ENCODE peak calls at places on chromosomes 5 and 9, in seven cellular contexts. A, G, O, Q, S, E and T are unnamed samples.

GRCh38 chr9:34114436-34114835 is 12.1 kb downstream of the DCAF12 start:
- DNase-seq in A (no peak), G (no peak), O (no peak), Q (no peak), S (no peak), E (no peak), T (no peak)

GRCh38 chr5:151596839-151597539 is 5.9 kb upstream of the FAT2 start:
- DNase-seq in A (no peak), G (no peak), O (no peak), Q (no peak), S (no peak), E (no peak), T (no peak)

GRCh38 chr9:2418619-2419018 is 203.0 kb upstream of the VLDLR start:
- DNase-seq in A (no peak), G (peak), O (peak), Q (peak), S (no peak), E (no peak), T (peak)

GRCh38 chr5:35164860-35165542 is 65.3 kb downstream of the PRLR start:
- DNase-seq in A (no peak), G (no peak), O (no peak), Q (no peak), S (no peak), E (no peak), T (no peak)

GRCh38 chr5:177357459-177358332 is at the start of gene RGS14:
- DNase-seq in A (peak), G (no peak), O (peak), Q (no peak), S (no peak), E (no peak), T (no peak)

GRCh38 chr5:7728076-7728475 is 122.9 kb downstream of the CFAP90 start:
- DNase-seq in A (no peak), G (no peak), O (no peak), Q (no peak), S (no peak), E (no peak), T (no peak)

GRCh38 chr9:101465330-101465915 is 29.8 kb upstream of the ALDOB start:
- DNase-seq in A (peak), G (peak), O (peak), Q (peak), S (no peak), E (peak), T (peak)

GRCh38 chr5:137128012-137128411 is 371.1 kb downstream of the SPOCK1 start:
- DNase-seq in A (no peak), G (no peak), O (no peak), Q (no peak), S (no peak), E (no peak), T (no peak)

GRCh38 chr5:35047785-35048404 is at the start of gene AGXT2:
- DNase-seq in A (no peak), G (no peak), O (no peak), Q (no peak), S (no peak), E (no peak), T (no peak)

GRCh38 chr9:133421615-133422542 is at the start of gene ADAMTS13:
- DNase-seq in A (no peak), G (no peak), O (no peak), Q (no peak), S (no peak), E (peak), T (no peak)

GRCh38 chr9:70091553-70091952 is 47.9 kb downstream of the MAMDC2 start:
- DNase-seq in A (no peak), G (no peak), O (no peak), Q (no peak), S (no peak), E (no peak), T (no peak)

GRCh38 chr5:89265511-89266169 is 382.7 kb upstream of the MEF2C start:
- DNase-seq in A (no peak), G (peak), O (peak), Q (peak), S (no peak), E (no peak), T (peak)

GRCh38 chr5:51225671-51226419 is 157.4 kb upstream of the ISL1 start:
- DNase-seq in A (no peak), G (no peak), O (no peak), Q (no peak), S (no peak), E (no peak), T (no peak)

GRCh38 chr9:128102861-128103588 is 24.5 kb downstream of the PTGES2 start:
- DNase-seq in A (no peak), G (no peak), O (no peak), Q (no peak), S (peak), E (no peak), T (no peak)

DNA sequence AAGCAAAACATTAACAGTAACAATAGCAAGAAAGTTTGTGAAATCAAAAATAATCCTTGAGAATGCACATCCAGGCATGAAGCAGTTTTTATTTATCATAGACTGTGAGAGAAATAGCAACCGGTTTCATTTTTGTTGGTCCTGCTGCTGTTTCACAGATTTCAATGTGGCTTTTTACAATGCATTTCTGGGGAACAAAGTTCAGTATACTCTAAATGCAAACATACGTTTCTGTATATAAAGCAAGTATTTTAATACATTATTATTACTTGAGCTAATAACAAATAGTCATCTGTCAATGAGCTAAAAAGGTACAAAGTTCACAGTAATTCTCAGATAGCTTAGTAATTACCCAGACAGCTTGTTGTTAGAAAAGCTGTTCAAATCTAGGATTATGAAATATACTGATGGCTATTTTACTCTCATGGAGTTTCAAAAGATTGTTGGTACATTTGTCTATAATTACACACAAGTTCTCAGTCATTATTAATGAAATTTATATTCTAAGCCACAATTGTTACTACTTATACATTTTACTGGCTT is 50.8 kb downstream of the PBX3 start:
- DNase-seq in A (no peak), G (peak), O (no peak), Q (no peak), S (no peak), E (no peak), T (no peak)
- H3K4me3 ChIP-seq in A (no peak), G (no peak), O (no peak), Q (no peak), S (no peak), E (no peak), T (no peak)

GRCh38 chr5:43045236-43045635 is 5.1 kb upstream of the ANXA2R start:
- DNase-seq in A (no peak), G (no peak), O (no peak), Q (no peak), S (no peak), E (no peak), T (no peak)

GRCh38 chr5:43046474-43046873 is 6.4 kb upstream of the ANXA2R start:
- DNase-seq in A (no peak), G (no peak), O (no peak), Q (no peak), S (no peak), E (no peak), T (no peak)

GRCh38 chr5:43043400-43043756 is 3.3 kb upstream of the ANXA2R start:
- DNase-seq in A (no peak), G (no peak), O (no peak), Q (no peak), S (no peak), E (no peak), T (no peak)

GRCh38 chr5:43042626-43043399 is 2.7 kb upstream of the ANXA2R start:
- DNase-seq in A (peak), G (peak), O (peak), Q (peak), S (peak), E (no peak), T (no peak)

DNA sequence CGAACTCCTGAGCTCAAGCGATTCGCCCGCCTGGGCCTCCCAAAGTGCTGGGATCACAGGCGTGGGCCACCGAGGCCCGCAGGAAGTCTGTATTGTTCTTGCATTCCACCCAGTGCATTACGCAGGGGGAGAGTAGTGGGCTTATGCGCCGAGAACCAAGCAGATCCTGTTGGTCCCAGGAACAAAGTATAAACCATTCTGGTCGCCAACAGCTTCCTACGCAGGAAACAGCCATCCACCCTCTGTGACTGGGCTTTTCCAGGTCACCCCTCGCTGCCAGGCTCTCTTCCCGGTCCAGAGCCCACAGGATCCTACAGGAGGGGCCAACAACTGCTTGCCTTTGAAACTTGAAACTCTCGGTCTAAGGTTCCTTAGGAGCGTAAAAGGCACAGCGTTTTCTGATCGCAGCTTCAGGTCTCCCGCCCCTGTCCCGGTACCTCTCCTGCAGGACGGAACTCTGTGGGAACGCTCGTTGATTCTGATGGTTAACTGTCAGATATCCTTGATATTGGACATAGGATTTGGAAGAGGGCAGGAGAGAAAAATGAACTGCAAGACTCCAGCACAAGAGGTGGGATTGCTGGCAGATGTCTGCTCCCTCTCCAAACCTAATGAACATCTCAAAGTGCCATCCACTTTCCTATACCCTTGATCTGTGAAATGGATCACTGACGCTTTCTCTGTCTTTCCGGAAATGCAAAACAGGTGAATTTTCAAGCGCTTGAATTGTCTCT is 4.2 kb upstream of the ANXA2R start:
- DNase-seq in A (peak), G (no peak), O (no peak), Q (peak), S (peak), E (no peak), T (no peak)
- H3K4me3 ChIP-seq in A (peak), G (peak), O (peak), Q (peak), S (peak), E (no peak), T (peak)

GRCh38 chr9:94900222-94901018 is 173.9 kb downstream of the AOPEP start:
- DNase-seq in A (peak), G (peak), O (peak), Q (peak), S (no peak), E (no peak), T (peak)
- H3K4me3 ChIP-seq in A (no peak), G (peak), O (no peak), Q (peak), S (peak), E (peak), T (peak)

DNA sequence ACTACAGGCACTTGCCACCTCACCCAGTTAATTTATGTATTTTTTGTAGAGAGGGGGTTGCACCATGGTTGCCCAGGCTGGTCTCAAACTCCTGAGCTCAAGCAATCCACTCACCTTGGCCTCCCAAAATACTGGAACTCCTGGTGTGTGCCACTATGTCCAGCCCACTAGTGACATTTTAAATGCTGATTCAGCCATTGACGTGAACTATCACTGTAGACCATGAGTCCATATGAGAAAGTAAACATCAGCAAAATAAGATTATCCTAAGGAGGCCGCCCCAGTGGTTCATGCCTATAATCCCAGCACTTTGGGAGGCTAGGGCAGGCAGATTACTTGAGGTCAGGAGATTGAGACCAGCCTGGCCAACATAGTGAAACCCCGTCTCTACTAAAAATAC is 488.1 kb upstream of the EDIL3 start:
- DNase-seq in A (no peak), G (no peak), O (no peak), Q (no peak), S (no peak), E (no peak), T (no peak)
- H3K4me3 ChIP-seq in A (no peak), G (no peak), O (no peak), Q (no peak), S (no peak), E (no peak), T (no peak)

GRCh38 chr5:36692791-36693763 is 86.7 kb downstream of the SLC1A3 start:
- DNase-seq in A (peak), G (peak), O (peak), Q (peak), S (no peak), E (peak), T (no peak)
- H3K4me3 ChIP-seq in A (peak), G (peak), O (peak), Q (peak), S (peak), E (no peak), T (peak)

GRCh38 chr5:171623551-171624097 is 162.0 kb upstream of the SMIM23 start:
- DNase-seq in A (no peak), G (no peak), O (no peak), Q (no peak), S (no peak), E (no peak), T (no peak)
- H3K4me3 ChIP-seq in A (no peak), G (no peak), O (no peak), Q (no peak), S (no peak), E (no peak), T (no peak)

GRCh38 chr5:181205402-181205734 is 372 bp upstream of the TRIM7 start:
- DNase-seq in A (no peak), G (no peak), O (no peak), Q (no peak), S (no peak), E (no peak), T (no peak)

GRCh38 chr5:181204561-181205401 is at the start of gene TRIM7:
- DNase-seq in A (peak), G (no peak), O (no peak), Q (peak), S (no peak), E (peak), T (no peak)

GRCh38 chr5:181203842-181204560 is 995 bp downstream of the TRIM7 start:
- DNase-seq in A (no peak), G (no peak), O (no peak), Q (no peak), S (no peak), E (peak), T (no peak)

GRCh38 chr5:181200816-181201215 is 4.2 kb downstream of the TRIM7 start:
- DNase-seq in A (no peak), G (no peak), O (no peak), Q (no peak), S (no peak), E (no peak), T (no peak)

DNA sequence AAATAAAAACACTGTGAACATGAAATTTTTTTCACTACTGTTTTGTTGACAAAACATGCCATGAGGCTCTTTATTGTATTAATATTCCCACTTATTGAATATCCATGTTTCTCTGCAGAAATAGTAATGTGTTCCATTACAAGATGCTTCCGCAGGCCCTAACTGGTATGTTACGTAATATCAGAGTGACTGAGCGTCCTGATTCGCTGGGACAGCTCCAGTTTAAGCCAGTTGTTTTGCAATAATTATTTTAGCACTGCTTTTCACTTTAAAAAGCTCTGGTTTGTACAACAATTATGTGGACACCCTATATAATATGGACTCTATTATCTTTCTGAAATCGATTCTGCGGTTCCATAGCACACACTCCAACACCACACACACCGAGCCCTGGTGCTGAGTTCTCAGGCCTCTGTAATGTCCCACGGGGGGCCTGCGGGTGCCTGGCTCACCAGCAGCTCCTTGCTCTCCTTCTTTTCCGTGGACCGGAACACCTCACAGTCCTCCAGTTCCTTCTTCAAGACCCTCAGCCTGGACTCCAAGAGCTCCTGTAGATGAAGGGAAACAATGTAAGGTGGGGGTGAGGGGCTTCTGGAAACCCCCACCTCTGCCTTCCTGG is 1.8 kb downstream of the TRIM7 start:
- DNase-seq in A (no peak), G (peak), O (no peak), Q (peak), S (no peak), E (no peak), T (no peak)
- H3K4me3 ChIP-seq in A (no peak), G (no peak), O (no peak), Q (no peak), S (peak), E (peak), T (no peak)

GRCh38 chr9:129598089-129598596 is 22.8 kb downstream of the C9orf50 start:
- DNase-seq in A (no peak), G (no peak), O (no peak), Q (no peak), S (no peak), E (no peak), T (no peak)
- H3K4me3 ChIP-seq in A (no peak), G (no peak), O (peak), Q (peak), S (peak), E (peak), T (peak)